ENCODE peak calls at places on chromosomes 11 and 22, in six cellular contexts. V is cardiac muscle cell; F is T-helper 2 cell; X is pancreas; A is stimulated activated CD8-positive, alpha-beta memory T cell treated with anti-CD3 and anti-CD28 coated beads, Interleukin-2, amount 100 ng/mL, for 48 hours; N is pons. J is an unnamed sample.

GRCh38 chr11:115737875-115738274 is 233.7 kb upstream of the CADM1 start:
- DNase-seq in V (no peak), F (no peak), X (no peak), A (no peak), N (no peak), J (no peak)

GRCh38 chr11:117143390-117143789 is 697 bp upstream of the PAFAH1B2 start:
- DNase-seq in V (peak; percentile 70), F (no peak), X (peak; percentile 56), A (peak; percentile 8), N (peak; percentile 54), J (peak; percentile 65)

GRCh38 chr22:40498454-40499186 is 128.2 kb downstream of the SGSM3 start:
- DNase-seq in V (peak; percentile 62), F (no peak), X (no peak), A (no peak), N (no peak), J (no peak)

GRCh38 chr22:38136607-38137006 is 26.1 kb upstream of the BAIAP2L2 start:
- DNase-seq in V (peak; percentile 9), F (no peak), X (no peak), A (no peak), N (no peak), J (no peak)

GRCh38 chr22:26170112-26170492 is 840 bp downstream of the SEZ6L start:
- DNase-seq in V (no peak), F (no peak), X (peak; percentile 40), A (no peak), N (no peak), J (no peak)

GRCh38 chr11:16182553-16182952 is 173.8 kb downstream of the SOX6 start:
- DNase-seq in V (no peak), F (no peak), X (no peak), A (no peak), N (no peak), J (no peak)

GRCh38 chr11:131070365-131070764 is 154.1 kb upstream of the SNX19 start:
- DNase-seq in V (no peak), F (no peak), X (no peak), A (no peak), N (no peak), J (no peak)

GRCh38 chr22:39643311-39644083 is 72.9 kb downstream of the CACNA1I start:
- DNase-seq in V (peak; percentile 41), F (no peak), X (no peak), A (no peak), N (no peak), J (no peak)

GRCh38 chr11:45885274-45885920 is at the start of gene MAPK8IP1:
- DNase-seq in V (peak; percentile 43), F (peak; percentile 42), X (peak; percentile 87), A (peak; percentile 21), N (no peak), J (peak; percentile 92)

GRCh38 chr11:61957028-61957770 is 7.0 kb downstream of the BEST1 start:
- DNase-seq in V (no peak), F (no peak), X (no peak), A (no peak), N (no peak), J (no peak)

GRCh38 chr11:35180311-35181233 is 41.6 kb downstream of the CD44 start:
- DNase-seq in V (no peak), F (no peak), X (no peak), A (no peak), N (no peak), J (no peak)

GRCh38 chr11:109968299-109968698 is 124.9 kb upstream of the ZC3H12C start:
- DNase-seq in V (no peak), F (no peak), X (no peak), A (no peak), N (no peak), J (no peak)

GRCh38 chr11:111183706-111184105 is 61.8 kb upstream of the POU2AF2 start:
- DNase-seq in V (no peak), F (no peak), X (no peak), A (no peak), N (no peak), J (no peak)

GRCh38 chr22:50129121-50129734 is 39.4 kb downstream of the MOV10L1 start:
- DNase-seq in V (no peak), F (no peak), X (no peak), A (no peak), N (no peak), J (no peak)

GRCh38 chr22:29702025-29702930 is 17.5 kb upstream of the CABP7 start:
- DNase-seq in V (no peak), F (no peak), X (peak; percentile 66), A (no peak), N (peak; percentile 39), J (no peak)

GRCh38 chr22:23401910-23402274 is 178.2 kb downstream of the IGLL1 start:
- DNase-seq in V (no peak), F (no peak), X (peak; percentile 76), A (no peak), N (no peak), J (no peak)

GRCh38 chr22:39266398-39267030 is 21.7 kb upstream of the PDGFB start:
- DNase-seq in V (peak; percentile 70), F (no peak), X (no peak), A (peak; percentile 40), N (peak; percentile 82), J (peak; percentile 47)

GRCh38 chr11:83044958-83045712 is 26.6 kb downstream of the RAB30 start:
- DNase-seq in V (peak; percentile 60), F (no peak), X (no peak), A (no peak), N (no peak), J (no peak)

GRCh38 chr11:64036081-64037026 is 623 bp downstream of the FLRT1 start:
- DNase-seq in V (peak; percentile 40), F (no peak), X (peak; percentile 81), A (no peak), N (no peak), J (peak; percentile 87)

GRCh38 chr11:67439321-67440228 is 2.1 kb upstream of the PTPRCAP start:
- DNase-seq in V (peak; percentile 17), F (no peak), X (peak; percentile 76), A (no peak), N (no peak), J (no peak)

GRCh38 chr11:77211040-77211451 is 83.0 kb downstream of the MYO7A start:
- DNase-seq in V (no peak), F (no peak), X (peak; percentile 61), A (no peak), N (no peak), J (peak; percentile 58)

GRCh38 chr22:20542736-20543135 is 35.3 kb downstream of the MED15 start:
- DNase-seq in V (no peak), F (no peak), X (no peak), A (no peak), N (no peak), J (no peak)

GRCh38 chr11:45331839-45332485 is 45.8 kb upstream of the SYT13 start:
- DNase-seq in V (no peak), F (no peak), X (no peak), A (no peak), N (no peak), J (no peak)

GRCh38 chr11:117315285-117316196 is 515 bp downstream of the BACE1 start:
- DNase-seq in V (no peak), F (peak; percentile 6), X (peak; percentile 79), A (peak; percentile 4), N (no peak), J (peak; percentile 22)

GRCh38 chr11:71482216-71482615 is 29.2 kb downstream of the NADSYN1 start:
- DNase-seq in V (no peak), F (no peak), X (no peak), A (no peak), N (no peak), J (no peak)

GRCh38 chr22:40620464-40621046 is 16.0 kb downstream of the MRTFA start:
- DNase-seq in V (peak; percentile 51), F (no peak), X (no peak), A (no peak), N (no peak), J (no peak)

GRCh38 chr11:129992161-129992944 is 10.3 kb downstream of the PRDM10 start:
- DNase-seq in V (peak; percentile 22), F (peak; percentile 12), X (peak; percentile 71), A (no peak), N (no peak), J (peak; percentile 78)

GRCh38 chr11:19919050-19919561 is 206.5 kb downstream of the NAV2 start:
- DNase-seq in V (peak; percentile 93), F (no peak), X (peak; percentile 64), A (no peak), N (peak; percentile 55), J (no peak)

GRCh38 chr22:18968011-18968749 is 32.1 kb upstream of the PRODH start:
- DNase-seq in V (peak; percentile 37), F (no peak), X (peak; percentile 86), A (no peak), N (no peak), J (peak; percentile 87)

GRCh38 chr11:97965849-97966646 is 1054.7 kb upstream of the CNTN5 start:
- DNase-seq in V (peak; percentile 97), F (no peak), X (no peak), A (no peak), N (no peak), J (no peak)

GRCh38 chr11:6238902-6239301 is at the start of gene CNGA4:
- DNase-seq in V (no peak), F (no peak), X (no peak), A (no peak), N (no peak), J (no peak)

GRCh38 chr11:65421204-65422103 is 1.1 kb upstream of the NEAT1 start:
- DNase-seq in V (peak; percentile 100), F (peak; percentile 80), X (peak; percentile 94), A (peak; percentile 80), N (peak; percentile 95), J (peak; percentile 99)

GRCh38 chr22:26589367-26589844 is 526 bp downstream of the TPST2 start:
- DNase-seq in V (peak; percentile 24), F (peak; percentile 10), X (peak; percentile 69), A (peak; percentile 32), N (no peak), J (no peak)

GRCh38 chr11:74611369-74611861 is 19.0 kb downstream of the POLD3 start:
- DNase-seq in V (peak; percentile 87), F (no peak), X (no peak), A (no peak), N (peak; percentile 68), J (no peak)

GRCh38 chr11:43922974-43923326 is 19.5 kb upstream of the C11orf96 start:
- DNase-seq in V (no peak), F (no peak), X (no peak), A (no peak), N (no peak), J (no peak)

J was measured in upper lobe of left lung.